ENCODE peak calls at places on chromosomes 12 and 14, in seven cellular contexts. One of them, this sample, is unnamed.

GRCh38 chr12:100706029-100706428 is 88.5 kb upstream of the ANO4 start:
- DNase-seq in neuronal stem cell: no peak
- DNase-seq in heart left ventricle: no peak
- DNase-seq in psoas muscle: no peak
- DNase-seq in K562: no peak
- DNase-seq in A549: peak
- DNase-seq in GM23248: peak
- DNase-seq in this sample: no peak

GRCh38 chr12:42643881-42644579 is 54.5 kb upstream of the PRICKLE1 start:
- DNase-seq in neuronal stem cell: no peak
- DNase-seq in heart left ventricle: no peak
- DNase-seq in psoas muscle: no peak
- DNase-seq in K562: no peak
- DNase-seq in A549: no peak
- DNase-seq in GM23248: no peak
- DNase-seq in this sample: no peak

GRCh38 chr12:106917503-106917902 is 38.2 kb upstream of the TMEM263 start:
- DNase-seq in neuronal stem cell: no peak
- DNase-seq in heart left ventricle: no peak
- DNase-seq in psoas muscle: no peak
- DNase-seq in K562: no peak
- DNase-seq in A549: no peak
- DNase-seq in GM23248: no peak
- DNase-seq in this sample: no peak

GRCh38 chr12:56103066-56103711 is 1.2 kb upstream of the PA2G4 start:
- DNase-seq in neuronal stem cell: no peak
- DNase-seq in heart left ventricle: no peak
- DNase-seq in psoas muscle: no peak
- DNase-seq in K562: no peak
- DNase-seq in A549: no peak
- DNase-seq in GM23248: no peak
- DNase-seq in this sample: no peak

GRCh38 chr14:34981743-34982420 is 910 bp upstream of the SRP54 start:
- DNase-seq in neuronal stem cell: no peak
- DNase-seq in heart left ventricle: no peak
- DNase-seq in psoas muscle: no peak
- DNase-seq in K562: peak
- DNase-seq in A549: peak
- DNase-seq in GM23248: peak
- DNase-seq in this sample: peak

GRCh38 chr12:26976687-26977086 is 37.5 kb downstream of the TM7SF3 start:
- DNase-seq in neuronal stem cell: no peak
- DNase-seq in heart left ventricle: no peak
- DNase-seq in psoas muscle: no peak
- DNase-seq in K562: no peak
- DNase-seq in A549: no peak
- DNase-seq in GM23248: no peak
- DNase-seq in this sample: no peak

GRCh38 chr14:93543766-93544165 is 113.0 kb downstream of the UNC79 start:
- DNase-seq in neuronal stem cell: no peak
- DNase-seq in heart left ventricle: no peak
- DNase-seq in psoas muscle: no peak
- DNase-seq in K562: peak
- DNase-seq in A549: peak
- DNase-seq in GM23248: peak
- DNase-seq in this sample: no peak

GRCh38 chr12:62813031-62813829 is 121.7 kb downstream of the PPM1H start:
- DNase-seq in neuronal stem cell: peak
- DNase-seq in heart left ventricle: peak
- DNase-seq in psoas muscle: peak
- DNase-seq in K562: peak
- DNase-seq in A549: peak
- DNase-seq in GM23248: peak
- DNase-seq in this sample: peak

GRCh38 chr14:37490607-37491006 is 104.4 kb downstream of the FOXA1 start:
- DNase-seq in neuronal stem cell: no peak
- DNase-seq in heart left ventricle: no peak
- DNase-seq in psoas muscle: no peak
- DNase-seq in K562: no peak
- DNase-seq in A549: no peak
- DNase-seq in GM23248: no peak
- DNase-seq in this sample: no peak

GRCh38 chr14:61064866-61065265 is 83.8 kb downstream of the SLC38A6 start:
- DNase-seq in neuronal stem cell: no peak
- DNase-seq in heart left ventricle: no peak
- DNase-seq in psoas muscle: no peak
- DNase-seq in K562: no peak
- DNase-seq in A549: no peak
- DNase-seq in GM23248: no peak
- DNase-seq in this sample: no peak

GRCh38 chr12:3214508-3215365 is 137.6 kb downstream of the TSPAN9 start:
- DNase-seq in neuronal stem cell: no peak
- DNase-seq in heart left ventricle: no peak
- DNase-seq in psoas muscle: no peak
- DNase-seq in K562: no peak
- DNase-seq in A549: no peak
- DNase-seq in GM23248: no peak
- DNase-seq in this sample: no peak

GRCh38 chr12:116675339-116676107 is 62.3 kb downstream of the SPRING1 start:
- DNase-seq in neuronal stem cell: no peak
- DNase-seq in heart left ventricle: peak
- DNase-seq in psoas muscle: no peak
- DNase-seq in K562: no peak
- DNase-seq in A549: no peak
- DNase-seq in GM23248: no peak
- DNase-seq in this sample: no peak

GRCh38 chr12:39605996-39606395 is 13.6 kb downstream of the ABCD2 start:
- DNase-seq in neuronal stem cell: no peak
- DNase-seq in heart left ventricle: no peak
- DNase-seq in psoas muscle: no peak
- DNase-seq in K562: no peak
- DNase-seq in A549: peak
- DNase-seq in GM23248: no peak
- DNase-seq in this sample: no peak

GRCh38 chr12:79406993-79407392 is 283.8 kb downstream of the PAWR start:
- DNase-seq in neuronal stem cell: no peak
- DNase-seq in heart left ventricle: no peak
- DNase-seq in psoas muscle: no peak
- DNase-seq in K562: no peak
- DNase-seq in A549: no peak
- DNase-seq in GM23248: peak
- DNase-seq in this sample: no peak

GRCh38 chr14:68680541-68681051 is 112.3 kb downstream of the ZFP36L1 start:
- DNase-seq in neuronal stem cell: no peak
- DNase-seq in heart left ventricle: no peak
- DNase-seq in psoas muscle: no peak
- DNase-seq in K562: no peak
- DNase-seq in A549: no peak
- DNase-seq in GM23248: peak
- DNase-seq in this sample: no peak

GRCh38 chr12:31702047-31702446 is 26.8 kb downstream of the AMN1 start:
- DNase-seq in neuronal stem cell: no peak
- DNase-seq in heart left ventricle: no peak
- DNase-seq in psoas muscle: no peak
- DNase-seq in K562: no peak
- DNase-seq in A549: peak
- DNase-seq in GM23248: peak
- DNase-seq in this sample: no peak

GRCh38 chr12:54390668-54391551 is 6.4 kb upstream of the ZNF385A start:
- DNase-seq in neuronal stem cell: no peak
- DNase-seq in heart left ventricle: no peak
- DNase-seq in psoas muscle: peak
- DNase-seq in K562: peak
- DNase-seq in A549: no peak
- DNase-seq in GM23248: no peak
- DNase-seq in this sample: no peak

GRCh38 chr14:96138241-96138640 is 66.4 kb upstream of the BDKRB2 start:
- DNase-seq in neuronal stem cell: no peak
- DNase-seq in heart left ventricle: no peak
- DNase-seq in psoas muscle: no peak
- DNase-seq in K562: no peak
- DNase-seq in A549: no peak
- DNase-seq in GM23248: peak
- DNase-seq in this sample: no peak

DNA sequence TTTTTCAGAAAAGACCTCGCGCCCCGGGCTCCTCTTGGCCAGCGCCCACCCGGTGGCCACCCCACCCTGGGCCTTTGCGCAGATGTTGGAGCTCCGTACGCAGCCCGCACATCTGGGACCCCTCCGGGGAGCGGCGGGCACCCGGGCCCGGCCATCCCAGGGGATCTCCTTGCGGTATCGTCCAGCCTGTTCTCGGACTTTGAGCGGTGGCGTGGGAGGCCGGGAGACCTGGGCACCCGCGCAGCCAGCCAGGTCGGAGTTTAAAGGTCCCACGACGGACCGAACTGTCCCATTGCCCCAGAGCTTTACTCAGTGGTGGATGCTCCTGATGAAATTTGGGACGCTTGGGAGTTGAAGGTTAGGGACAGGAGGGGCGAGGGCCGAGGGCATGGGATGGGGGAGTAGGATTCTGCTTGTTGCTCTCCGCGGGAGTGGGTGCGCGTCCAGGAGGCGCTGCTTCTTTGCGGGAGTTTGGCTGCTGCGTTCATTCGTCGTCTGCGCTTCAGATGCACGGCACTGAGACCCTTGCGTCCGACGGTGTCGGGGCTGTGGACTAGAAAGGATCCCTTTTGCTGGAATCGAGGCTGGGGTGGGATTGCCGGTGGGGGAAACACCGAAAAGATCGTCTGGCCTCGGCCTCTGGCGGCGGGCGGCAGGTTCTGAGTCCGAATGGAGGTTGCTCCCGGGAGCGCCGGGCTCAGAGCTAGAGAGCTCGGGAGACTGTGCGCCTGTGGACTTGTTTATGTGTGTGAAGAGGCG is 1.4 kb downstream of the NTF3 start:
- DNase-seq in neuronal stem cell: peak
- DNase-seq in heart left ventricle: no peak
- DNase-seq in psoas muscle: no peak
- DNase-seq in K562: no peak
- DNase-seq in A549: no peak
- DNase-seq in GM23248: peak
- DNase-seq in this sample: no peak
- H3K27ac ChIP-seq in neuronal stem cell: no peak
- H3K27ac ChIP-seq in heart left ventricle: peak
- H3K27ac ChIP-seq in psoas muscle: no peak
- H3K27ac ChIP-seq in K562: no peak
- H3K27ac ChIP-seq in A549: no peak
- H3K27ac ChIP-seq in GM23248: no peak
- H3K27ac ChIP-seq in this sample: no peak

GRCh38 chr12:1663440-1664132 is 27.3 kb upstream of the ADIPOR2 start:
- DNase-seq in neuronal stem cell: no peak
- DNase-seq in heart left ventricle: no peak
- DNase-seq in psoas muscle: no peak
- DNase-seq in K562: no peak
- DNase-seq in A549: no peak
- DNase-seq in GM23248: no peak
- DNase-seq in this sample: no peak

GRCh38 chr12:1661553-1662335 is 29.1 kb upstream of the ADIPOR2 start:
- DNase-seq in neuronal stem cell: peak
- DNase-seq in heart left ventricle: peak
- DNase-seq in psoas muscle: peak
- DNase-seq in K562: peak
- DNase-seq in A549: peak
- DNase-seq in GM23248: peak
- DNase-seq in this sample: peak

GRCh38 chr12:1662761-1663439 is 28.0 kb upstream of the ADIPOR2 start:
- DNase-seq in neuronal stem cell: peak
- DNase-seq in heart left ventricle: no peak
- DNase-seq in psoas muscle: no peak
- DNase-seq in K562: peak
- DNase-seq in A549: peak
- DNase-seq in GM23248: peak
- DNase-seq in this sample: no peak

GRCh38 chr12:1657616-1658167 is 28.7 kb downstream of the WNT5B start:
- DNase-seq in neuronal stem cell: no peak
- DNase-seq in heart left ventricle: no peak
- DNase-seq in psoas muscle: no peak
- DNase-seq in K562: no peak
- DNase-seq in A549: no peak
- DNase-seq in GM23248: no peak
- DNase-seq in this sample: no peak

GRCh38 chr12:1660304-1661187 is 30.3 kb upstream of the ADIPOR2 start:
- DNase-seq in neuronal stem cell: no peak
- DNase-seq in heart left ventricle: peak
- DNase-seq in psoas muscle: peak
- DNase-seq in K562: no peak
- DNase-seq in A549: peak
- DNase-seq in GM23248: peak
- DNase-seq in this sample: no peak
- H3K27ac ChIP-seq in neuronal stem cell: no peak
- H3K27ac ChIP-seq in heart left ventricle: peak
- H3K27ac ChIP-seq in psoas muscle: peak
- H3K27ac ChIP-seq in K562: no peak
- H3K27ac ChIP-seq in A549: peak
- H3K27ac ChIP-seq in GM23248: peak
- H3K27ac ChIP-seq in this sample: peak

DNA sequence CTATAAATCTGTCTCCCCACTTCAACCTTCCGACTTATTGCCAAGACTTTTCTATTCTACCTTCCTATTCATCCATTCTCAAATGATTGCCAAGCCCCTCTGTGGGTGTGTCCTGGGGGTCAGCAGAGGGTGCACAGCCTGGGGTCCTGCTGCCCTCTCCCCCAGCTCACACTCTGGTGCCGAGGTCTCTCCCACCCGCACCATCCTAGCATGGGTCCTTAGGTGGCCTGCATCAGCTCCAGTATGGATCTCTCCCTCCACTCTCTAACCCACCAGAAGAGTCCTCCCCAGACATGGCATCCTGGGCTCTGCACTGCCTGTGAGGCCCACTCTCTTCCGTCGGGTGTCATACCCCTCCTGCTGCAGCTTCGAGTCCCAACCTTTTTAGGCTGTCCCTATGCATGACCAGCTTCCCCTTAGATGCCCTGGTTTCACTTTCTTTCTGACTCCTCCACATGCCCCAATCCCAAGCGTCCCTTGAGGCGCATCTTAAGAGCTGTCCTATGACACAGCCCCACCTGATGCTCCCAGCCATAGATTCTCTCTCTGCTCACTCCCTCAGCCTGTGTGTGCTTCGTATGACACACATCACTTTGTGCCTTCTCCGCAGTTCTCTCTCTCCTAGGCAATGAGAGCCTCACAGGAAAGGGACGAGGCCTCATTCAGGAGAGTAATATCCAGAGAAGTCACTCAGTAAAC is 43.9 kb downstream of the GIT2 start:
- DNase-seq in neuronal stem cell: no peak
- DNase-seq in heart left ventricle: no peak
- DNase-seq in psoas muscle: no peak
- DNase-seq in K562: no peak
- DNase-seq in A549: no peak
- DNase-seq in GM23248: no peak
- DNase-seq in this sample: no peak
- H3K27ac ChIP-seq in neuronal stem cell: no peak
- H3K27ac ChIP-seq in heart left ventricle: peak
- H3K27ac ChIP-seq in psoas muscle: peak
- H3K27ac ChIP-seq in K562: no peak
- H3K27ac ChIP-seq in A549: no peak
- H3K27ac ChIP-seq in GM23248: peak
- H3K27ac ChIP-seq in this sample: no peak

DNA sequence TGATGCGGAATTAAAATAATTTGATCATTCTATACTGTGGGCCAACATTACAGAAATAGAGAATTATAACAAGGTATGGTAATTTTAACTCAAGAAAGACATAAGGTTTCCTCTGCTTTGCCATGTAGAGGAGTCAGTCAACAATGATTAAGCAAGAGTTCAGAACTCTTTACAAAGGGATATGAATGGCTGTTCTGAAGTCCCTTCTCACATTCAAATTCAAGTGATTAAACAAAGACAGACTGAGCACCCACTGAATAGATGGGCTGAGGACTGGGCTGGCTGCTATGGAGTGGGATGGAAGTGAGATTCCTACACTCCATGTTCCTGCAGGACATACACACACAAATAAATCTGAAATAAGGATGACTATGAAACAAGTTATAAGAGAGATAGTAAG is 199.0 kb upstream of the GRIP1 start:
- DNase-seq in neuronal stem cell: no peak
- DNase-seq in heart left ventricle: no peak
- DNase-seq in psoas muscle: no peak
- DNase-seq in K562: no peak
- DNase-seq in A549: no peak
- DNase-seq in GM23248: no peak
- DNase-seq in this sample: no peak
- H3K27ac ChIP-seq in neuronal stem cell: no peak
- H3K27ac ChIP-seq in heart left ventricle: no peak
- H3K27ac ChIP-seq in psoas muscle: no peak
- H3K27ac ChIP-seq in K562: no peak
- H3K27ac ChIP-seq in A549: no peak
- H3K27ac ChIP-seq in GM23248: no peak
- H3K27ac ChIP-seq in this sample: no peak

This sample was measured in substantia nigra.